ENCODE peak calls at places on chromosomes 6 and 20, in nine cellular contexts. B is A549; R is right cardiac atrium; P is naive thymus-derived CD4-positive, alpha-beta T cell; H is CD8-positive, alpha-beta memory T cell; F is IMR-90; D is Panc1; A is heart right ventricle; K is effector memory CD4-positive, alpha-beta T cell. X is an unnamed sample.

GRCh38 chr20:23120261-23120660 is 34.1 kb upstream of the CD93 start:
- DNase-seq in B (no peak), R (no peak), P (no peak), H (no peak), F (no peak), D (no peak), A (no peak), K (no peak), X (no peak)

GRCh38 chr20:33843854-33844253 is 32.7 kb downstream of the CHMP4B start:
- DNase-seq in B (no peak), R (no peak), P (no peak), H (peak; percentile 36), F (no peak), D (no peak), A (no peak), K (no peak), X (no peak)

GRCh38 chr6:21831531-21832291 is 238.2 kb downstream of the SOX4 start:
- DNase-seq in B (no peak), R (no peak), P (no peak), H (no peak), F (peak; percentile 55), D (no peak), A (no peak), K (no peak), X (no peak)

GRCh38 chr6:47335456-47335855 is 25.8 kb upstream of the TNFRSF21 start:
- DNase-seq in B (no peak), R (no peak), P (no peak), H (no peak), F (no peak), D (no peak), A (no peak), K (no peak), X (no peak)

GRCh38 chr20:32470940-32471339 is 112.8 kb downstream of the ASXL1 start:
- DNase-seq in B (no peak), R (peak; percentile 28), P (no peak), H (no peak), F (no peak), D (no peak), A (no peak), K (no peak), X (no peak)

GRCh38 chr6:95519228-95520037 is 57.9 kb upstream of the MANEA start:
- DNase-seq in B (no peak), R (peak; percentile 29), P (no peak), H (no peak), F (no peak), D (no peak), A (no peak), K (no peak), X (no peak)

GRCh38 chr6:56524891-56525703 is 117.6 kb downstream of the DST start:
- DNase-seq in B (peak; percentile 9), R (no peak), P (no peak), H (no peak), F (peak; percentile 96), D (peak; percentile 84), A (no peak), K (no peak), X (no peak)

GRCh38 chr6:33620584-33621395 is at the start of gene ITPR3:
- DNase-seq in B (peak; percentile 66), R (peak; percentile 85), P (peak; percentile 63), H (peak; percentile 81), F (peak; percentile 27), D (no peak), A (peak; percentile 26), K (peak; percentile 71), X (peak; percentile 92)

DNA sequence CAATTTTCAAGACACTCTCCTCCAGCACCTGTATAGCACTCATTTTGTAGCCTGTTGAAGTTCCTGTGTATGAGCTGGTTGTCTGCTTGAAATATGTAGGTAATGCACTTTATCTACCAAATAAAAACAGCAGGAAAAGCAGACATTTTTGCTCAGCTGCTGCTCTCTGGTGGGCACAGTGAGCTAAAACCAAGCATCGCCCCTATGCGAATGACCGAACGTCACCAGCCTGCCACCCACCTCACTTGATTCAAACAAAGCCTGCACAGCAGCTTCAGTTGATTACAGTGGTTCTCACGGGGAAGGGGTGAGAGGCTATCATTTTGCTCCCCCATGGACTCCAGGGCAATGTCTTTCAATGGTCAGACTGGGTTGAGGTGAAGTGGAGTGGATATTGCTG is 185.7 kb downstream of the SASH1 start:
- DNase-seq in B (no peak), R (no peak), P (no peak), H (no peak), F (peak; percentile 44), D (no peak), A (no peak), K (no peak), X (no peak)
- H3K4me1 ChIP-seq in B (peaks cover 7% of the 10 kb centered on the region), R (no peaks in the 10 kb centered on the region), P (no peaks in the 10 kb centered on the region), H (no peaks in the 10 kb centered on the region), F (peaks cover 34% of the 10 kb centered on the region), D (no peaks in the 10 kb centered on the region), A (peaks cover 16% of the 10 kb centered on the region), K (no peaks in the 10 kb centered on the region), X (no peaks in the 10 kb centered on the region)

GRCh38 chr20:774016-774679 is 5.8 kb upstream of the SLC52A3 start:
- DNase-seq in B (no peak), R (no peak), P (no peak), H (no peak), F (no peak), D (no peak), A (no peak), K (no peak), X (no peak)
- H3K4me3 ChIP-seq in B (no peak overlapping the region), R (no peak overlapping the region), P (no peak overlapping the region), H (no peak overlapping the region), F (no peak overlapping the region), D (no peak overlapping the region), A (no peak overlapping the region), K (no peak overlapping the region), X (no peak overlapping the region)

DNA sequence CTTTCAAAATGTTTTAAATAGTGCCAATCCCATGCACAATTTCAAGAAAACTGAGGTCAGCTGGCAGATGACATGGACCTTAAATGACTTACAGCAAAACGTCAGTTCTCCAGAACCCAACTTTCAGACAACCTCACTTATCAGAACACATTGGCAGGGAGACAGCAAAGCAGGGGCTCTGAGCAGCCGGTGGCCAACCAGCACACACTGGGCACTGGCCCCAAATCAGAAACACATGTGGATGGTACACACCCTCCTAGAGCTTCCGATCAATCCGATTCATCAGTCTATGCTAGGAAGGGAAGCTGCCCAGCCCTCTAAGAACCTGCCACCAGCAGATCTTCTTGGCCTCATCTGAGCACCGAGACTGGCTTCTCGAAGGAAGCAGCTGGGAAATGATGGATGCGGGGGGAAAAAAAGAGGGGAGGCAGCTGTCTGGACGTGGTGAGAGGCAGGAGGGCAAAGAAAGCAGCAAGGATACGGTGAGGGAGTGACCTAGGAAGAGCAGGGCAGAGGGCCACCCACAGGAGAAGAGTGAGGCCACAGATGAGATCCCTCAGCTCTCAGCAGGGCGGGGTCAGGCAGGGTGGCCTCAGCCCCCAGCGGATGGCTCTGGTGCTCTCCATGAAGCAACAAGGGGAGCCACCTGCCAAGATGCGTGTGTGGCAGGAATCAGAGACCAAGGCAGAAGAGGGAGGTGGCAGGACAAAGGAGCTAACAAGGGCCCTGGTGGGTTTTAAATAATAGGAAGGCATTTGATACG is 32.9 kb downstream of the TAF4 start:
- DNase-seq in B (no peak), R (peak; percentile 43), P (no peak), H (no peak), F (no peak), D (no peak), A (no peak), K (no peak), X (no peak)
- H3K4me1 ChIP-seq in B (no peaks in the 10 kb centered on the region), R (peaks cover 4% of the 10 kb centered on the region), P (peaks cover 32% of the 10 kb centered on the region), H (peaks cover 36% of the 10 kb centered on the region), F (peaks cover 10% of the 10 kb centered on the region), D (peaks cover 32% of the 10 kb centered on the region), A (peaks cover 16% of the 10 kb centered on the region), K (peaks cover 20% of the 10 kb centered on the region), X (peaks cover 16% of the 10 kb centered on the region)

GRCh38 chr20:51023617-51024155 is 779 bp upstream of the KCNG1 start:
- DNase-seq in B (no peak), R (no peak), P (no peak), H (no peak), F (no peak), D (no peak), A (no peak), K (no peak), X (no peak)
- H3K4me3 ChIP-seq in B (peak overlapping the region; percentile 76), R (no peak overlapping the region), P (no peak overlapping the region), H (no peak overlapping the region), F (peak overlapping the region; percentile 76), D (peak overlapping the region; percentile 50), A (peak overlapping the region; percentile 31), K (no peak overlapping the region), X (no peak overlapping the region)

GRCh38 chr20:48817367-48818030 is 10.3 kb downstream of the PREX1 start:
- DNase-seq in B (no peak), R (no peak), P (no peak), H (no peak), F (no peak), D (no peak), A (no peak), K (no peak), X (no peak)

GRCh38 chr20:48818031-48818370 is 9.8 kb downstream of the PREX1 start:
- DNase-seq in B (no peak), R (no peak), P (no peak), H (no peak), F (no peak), D (no peak), A (no peak), K (no peak), X (no peak)

GRCh38 chr20:48814633-48815032 is 13.2 kb downstream of the PREX1 start:
- DNase-seq in B (no peak), R (no peak), P (no peak), H (no peak), F (no peak), D (no peak), A (no peak), K (no peak), X (no peak)

GRCh38 chr20:48815537-48815936 is 12.3 kb downstream of the PREX1 start:
- DNase-seq in B (no peak), R (no peak), P (no peak), H (no peak), F (no peak), D (no peak), A (no peak), K (no peak), X (no peak)

GRCh38 chr20:48816282-48816860 is 11.4 kb downstream of the PREX1 start:
- DNase-seq in B (no peak), R (no peak), P (no peak), H (no peak), F (no peak), D (no peak), A (no peak), K (no peak), X (no peak)
- H3K4me1 ChIP-seq in B (no peaks in the 10 kb centered on the region), R (no peaks in the 10 kb centered on the region), P (peaks cover 71% of the 10 kb centered on the region), H (peaks cover 94% of the 10 kb centered on the region), F (no peaks in the 10 kb centered on the region), D (peaks cover 4% of the 10 kb centered on the region), A (peaks cover 13% of the 10 kb centered on the region), K (peaks cover 83% of the 10 kb centered on the region), X (peaks cover 98% of the 10 kb centered on the region)

X was measured in CD4-positive, CD25-positive, alpha-beta regulatory T cell.